ENCODE peak calls at places on chromosomes 12 and 14, in nine cellular contexts. One of them, this sample, is unnamed.
A peak's percentile ranks its signal among the peaks of the same experiment; 100 is the strongest.

GRCh38 chr12:116556356-116556952 is 2.7 kb upstream of the MAP1LC3B2 start:
- DNase-seq in heart left ventricle: no peak
- DNase-seq in stimulated activated CD4-positive, alpha-beta T cell treated with anti-CD3 and anti-CD28 coated beads, Interleukin-1b, Interleukin-23, amount 100 ng/mL, for 4 hours: no peak
- DNase-seq in NCI-H187: no peak
- DNase-seq in central memory CD4-positive, alpha-beta T cell: no peak
- DNase-seq in GM04503: no peak
- DNase-seq in Panc1: no peak
- DNase-seq in anterior cingulate cortex: no peak
- DNase-seq in NCI-H1105: no peak
- DNase-seq in this sample: no peak

GRCh38 chr12:131135311-131135785 is 181.6 kb downstream of the ADGRD1 start:
- DNase-seq in heart left ventricle: no peak
- DNase-seq in anterior cingulate cortex: no peak
- DNase-seq in Panc1: no peak
- DNase-seq in stimulated activated CD4-positive, alpha-beta T cell treated with anti-CD3 and anti-CD28 coated beads, Interleukin-1b, Interleukin-23, amount 100 ng/mL, for 4 hours: no peak
- DNase-seq in NCI-H1105: no peak
- DNase-seq in central memory CD4-positive, alpha-beta T cell: no peak
- DNase-seq in GM04503: no peak
- DNase-seq in NCI-H187: no peak
- DNase-seq in this sample: no peak

GRCh38 chr14:90239139-90239538 is 17.2 kb upstream of the PSMC1 start:
- DNase-seq in NCI-H187: no peak
- DNase-seq in NCI-H1105: no peak
- DNase-seq in anterior cingulate cortex: no peak
- DNase-seq in central memory CD4-positive, alpha-beta T cell: no peak
- DNase-seq in stimulated activated CD4-positive, alpha-beta T cell treated with anti-CD3 and anti-CD28 coated beads, Interleukin-1b, Interleukin-23, amount 100 ng/mL, for 4 hours: no peak
- DNase-seq in Panc1: no peak
- DNase-seq in heart left ventricle: no peak
- DNase-seq in GM04503: no peak
- DNase-seq in this sample: no peak

GRCh38 chr12:104485651-104486341 is 29.0 kb downstream of the CHST11 start:
- DNase-seq in anterior cingulate cortex: no peak
- DNase-seq in Panc1: no peak
- DNase-seq in NCI-H1105: no peak
- DNase-seq in central memory CD4-positive, alpha-beta T cell: peak; percentile 76
- DNase-seq in heart left ventricle: no peak
- DNase-seq in GM04503: no peak
- DNase-seq in NCI-H187: no peak
- DNase-seq in stimulated activated CD4-positive, alpha-beta T cell treated with anti-CD3 and anti-CD28 coated beads, Interleukin-1b, Interleukin-23, amount 100 ng/mL, for 4 hours: no peak
- DNase-seq in this sample: no peak

GRCh38 chr14:101072945-101073597 is 169.5 kb upstream of the RTL1 start:
- DNase-seq in stimulated activated CD4-positive, alpha-beta T cell treated with anti-CD3 and anti-CD28 coated beads, Interleukin-1b, Interleukin-23, amount 100 ng/mL, for 4 hours: no peak
- DNase-seq in central memory CD4-positive, alpha-beta T cell: no peak
- DNase-seq in NCI-H1105: no peak
- DNase-seq in NCI-H187: no peak
- DNase-seq in anterior cingulate cortex: peak; percentile 51
- DNase-seq in GM04503: peak; percentile 47
- DNase-seq in heart left ventricle: no peak
- DNase-seq in Panc1: peak; percentile 75
- DNase-seq in this sample: peak; percentile 66

GRCh38 chr12:95690861-95691635 is 99.5 kb downstream of the NTN4 start:
- DNase-seq in central memory CD4-positive, alpha-beta T cell: no peak
- DNase-seq in Panc1: no peak
- DNase-seq in GM04503: no peak
- DNase-seq in stimulated activated CD4-positive, alpha-beta T cell treated with anti-CD3 and anti-CD28 coated beads, Interleukin-1b, Interleukin-23, amount 100 ng/mL, for 4 hours: no peak
- DNase-seq in NCI-H187: no peak
- DNase-seq in NCI-H1105: no peak
- DNase-seq in anterior cingulate cortex: no peak
- DNase-seq in heart left ventricle: no peak
- DNase-seq in this sample: no peak

GRCh38 chr14:50417853-50418252 is 21.2 kb upstream of the CDKL1 start:
- DNase-seq in NCI-H187: no peak
- DNase-seq in stimulated activated CD4-positive, alpha-beta T cell treated with anti-CD3 and anti-CD28 coated beads, Interleukin-1b, Interleukin-23, amount 100 ng/mL, for 4 hours: no peak
- DNase-seq in GM04503: no peak
- DNase-seq in Panc1: no peak
- DNase-seq in heart left ventricle: no peak
- DNase-seq in NCI-H1105: no peak
- DNase-seq in anterior cingulate cortex: no peak
- DNase-seq in central memory CD4-positive, alpha-beta T cell: no peak
- DNase-seq in this sample: no peak

GRCh38 chr12:18895946-18896345 is 158.0 kb downstream of the CAPZA3 start:
- DNase-seq in Panc1: no peak
- DNase-seq in central memory CD4-positive, alpha-beta T cell: no peak
- DNase-seq in stimulated activated CD4-positive, alpha-beta T cell treated with anti-CD3 and anti-CD28 coated beads, Interleukin-1b, Interleukin-23, amount 100 ng/mL, for 4 hours: no peak
- DNase-seq in anterior cingulate cortex: no peak
- DNase-seq in NCI-H1105: no peak
- DNase-seq in NCI-H187: no peak
- DNase-seq in heart left ventricle: peak; percentile 79
- DNase-seq in GM04503: no peak
- DNase-seq in this sample: no peak

GRCh38 chr12:88529531-88530488 is 50.5 kb downstream of the KITLG start:
- DNase-seq in heart left ventricle: no peak
- DNase-seq in NCI-H187: no peak
- DNase-seq in GM04503: no peak
- DNase-seq in NCI-H1105: peak; percentile 6
- DNase-seq in central memory CD4-positive, alpha-beta T cell: no peak
- DNase-seq in anterior cingulate cortex: no peak
- DNase-seq in Panc1: no peak
- DNase-seq in stimulated activated CD4-positive, alpha-beta T cell treated with anti-CD3 and anti-CD28 coated beads, Interleukin-1b, Interleukin-23, amount 100 ng/mL, for 4 hours: no peak
- DNase-seq in this sample: no peak

GRCh38 chr12:127893875-127894635 is 372.9 kb upstream of the TMEM132C start:
- DNase-seq in Panc1: no peak
- DNase-seq in stimulated activated CD4-positive, alpha-beta T cell treated with anti-CD3 and anti-CD28 coated beads, Interleukin-1b, Interleukin-23, amount 100 ng/mL, for 4 hours: no peak
- DNase-seq in NCI-H187: no peak
- DNase-seq in central memory CD4-positive, alpha-beta T cell: no peak
- DNase-seq in anterior cingulate cortex: no peak
- DNase-seq in NCI-H1105: no peak
- DNase-seq in heart left ventricle: no peak
- DNase-seq in GM04503: no peak
- DNase-seq in this sample: no peak

GRCh38 chr12:51023625-51024395 is 2.4 kb downstream of the SLC11A2 start:
- DNase-seq in NCI-H187: no peak
- DNase-seq in NCI-H1105: no peak
- DNase-seq in stimulated activated CD4-positive, alpha-beta T cell treated with anti-CD3 and anti-CD28 coated beads, Interleukin-1b, Interleukin-23, amount 100 ng/mL, for 4 hours: no peak
- DNase-seq in GM04503: no peak
- DNase-seq in central memory CD4-positive, alpha-beta T cell: no peak
- DNase-seq in Panc1: no peak
- DNase-seq in heart left ventricle: no peak
- DNase-seq in anterior cingulate cortex: no peak
- DNase-seq in this sample: no peak

GRCh38 chr12:39595923-39596322 is 23.7 kb downstream of the ABCD2 start:
- DNase-seq in heart left ventricle: no peak
- DNase-seq in GM04503: no peak
- DNase-seq in stimulated activated CD4-positive, alpha-beta T cell treated with anti-CD3 and anti-CD28 coated beads, Interleukin-1b, Interleukin-23, amount 100 ng/mL, for 4 hours: no peak
- DNase-seq in central memory CD4-positive, alpha-beta T cell: no peak
- DNase-seq in NCI-H1105: no peak
- DNase-seq in NCI-H187: no peak
- DNase-seq in Panc1: no peak
- DNase-seq in anterior cingulate cortex: no peak
- DNase-seq in this sample: no peak

GRCh38 chr12:26100966-26101744 is 23.7 kb downstream of the BHLHE41 start:
- DNase-seq in anterior cingulate cortex: no peak
- DNase-seq in heart left ventricle: no peak
- DNase-seq in stimulated activated CD4-positive, alpha-beta T cell treated with anti-CD3 and anti-CD28 coated beads, Interleukin-1b, Interleukin-23, amount 100 ng/mL, for 4 hours: no peak
- DNase-seq in GM04503: no peak
- DNase-seq in Panc1: no peak
- DNase-seq in central memory CD4-positive, alpha-beta T cell: no peak
- DNase-seq in NCI-H1105: peak; percentile 94
- DNase-seq in NCI-H187: no peak
- DNase-seq in this sample: no peak

GRCh38 chr12:32533971-32534590 is 134.7 kb downstream of the FGD4 start:
- DNase-seq in heart left ventricle: no peak
- DNase-seq in stimulated activated CD4-positive, alpha-beta T cell treated with anti-CD3 and anti-CD28 coated beads, Interleukin-1b, Interleukin-23, amount 100 ng/mL, for 4 hours: no peak
- DNase-seq in NCI-H1105: no peak
- DNase-seq in GM04503: peak; percentile 85
- DNase-seq in NCI-H187: no peak
- DNase-seq in central memory CD4-positive, alpha-beta T cell: no peak
- DNase-seq in anterior cingulate cortex: no peak
- DNase-seq in Panc1: peak; percentile 5
- DNase-seq in this sample: no peak

GRCh38 chr14:59768855-59769254 is 101.7 kb downstream of the RTN1 start:
- DNase-seq in central memory CD4-positive, alpha-beta T cell: no peak
- DNase-seq in NCI-H187: no peak
- DNase-seq in Panc1: no peak
- DNase-seq in GM04503: no peak
- DNase-seq in NCI-H1105: no peak
- DNase-seq in anterior cingulate cortex: no peak
- DNase-seq in heart left ventricle: no peak
- DNase-seq in stimulated activated CD4-positive, alpha-beta T cell treated with anti-CD3 and anti-CD28 coated beads, Interleukin-1b, Interleukin-23, amount 100 ng/mL, for 4 hours: no peak
- DNase-seq in this sample: no peak

GRCh38 chr12:104462931-104463339 is 6.2 kb downstream of the CHST11 start:
- DNase-seq in central memory CD4-positive, alpha-beta T cell: peak; percentile 61
- DNase-seq in stimulated activated CD4-positive, alpha-beta T cell treated with anti-CD3 and anti-CD28 coated beads, Interleukin-1b, Interleukin-23, amount 100 ng/mL, for 4 hours: no peak
- DNase-seq in NCI-H1105: no peak
- DNase-seq in NCI-H187: no peak
- DNase-seq in heart left ventricle: no peak
- DNase-seq in Panc1: no peak
- DNase-seq in anterior cingulate cortex: no peak
- DNase-seq in GM04503: no peak
- DNase-seq in this sample: no peak

GRCh38 chr14:99062216-99062615 is 209.8 kb downstream of the BCL11B start:
- DNase-seq in GM04503: no peak
- DNase-seq in NCI-H1105: no peak
- DNase-seq in heart left ventricle: no peak
- DNase-seq in anterior cingulate cortex: no peak
- DNase-seq in Panc1: no peak
- DNase-seq in NCI-H187: no peak
- DNase-seq in central memory CD4-positive, alpha-beta T cell: no peak
- DNase-seq in stimulated activated CD4-positive, alpha-beta T cell treated with anti-CD3 and anti-CD28 coated beads, Interleukin-1b, Interleukin-23, amount 100 ng/mL, for 4 hours: no peak
- DNase-seq in this sample: no peak

GRCh38 chr12:102539651-102540553 is 59.5 kb upstream of the IGF1 start:
- DNase-seq in NCI-H187: no peak
- DNase-seq in heart left ventricle: no peak
- DNase-seq in NCI-H1105: no peak
- DNase-seq in stimulated activated CD4-positive, alpha-beta T cell treated with anti-CD3 and anti-CD28 coated beads, Interleukin-1b, Interleukin-23, amount 100 ng/mL, for 4 hours: no peak
- DNase-seq in anterior cingulate cortex: no peak
- DNase-seq in GM04503: peak; percentile 94
- DNase-seq in Panc1: no peak
- DNase-seq in central memory CD4-positive, alpha-beta T cell: no peak
- DNase-seq in this sample: no peak

GRCh38 chr12:12449533-12450025 is 92.7 kb downstream of the BORCS5 start:
- DNase-seq in heart left ventricle: no peak
- DNase-seq in stimulated activated CD4-positive, alpha-beta T cell treated with anti-CD3 and anti-CD28 coated beads, Interleukin-1b, Interleukin-23, amount 100 ng/mL, for 4 hours: no peak
- DNase-seq in NCI-H1105: peak; percentile 51
- DNase-seq in Panc1: no peak
- DNase-seq in NCI-H187: no peak
- DNase-seq in anterior cingulate cortex: no peak
- DNase-seq in GM04503: no peak
- DNase-seq in central memory CD4-positive, alpha-beta T cell: no peak
- DNase-seq in this sample: no peak

GRCh38 chr12:89345830-89346740 is 6.2 kb downstream of the DUSP6 start:
- DNase-seq in NCI-H187: peak; percentile 77
- DNase-seq in heart left ventricle: peak; percentile 76
- DNase-seq in stimulated activated CD4-positive, alpha-beta T cell treated with anti-CD3 and anti-CD28 coated beads, Interleukin-1b, Interleukin-23, amount 100 ng/mL, for 4 hours: no peak
- DNase-seq in Panc1: no peak
- DNase-seq in central memory CD4-positive, alpha-beta T cell: peak; percentile 36
- DNase-seq in GM04503: no peak
- DNase-seq in NCI-H1105: peak; percentile 90
- DNase-seq in anterior cingulate cortex: no peak
- DNase-seq in this sample: no peak

GRCh38 chr14:60756847-60757246 is 22.3 kb downstream of the MNAT1 start:
- DNase-seq in central memory CD4-positive, alpha-beta T cell: no peak
- DNase-seq in NCI-H1105: no peak
- DNase-seq in GM04503: no peak
- DNase-seq in anterior cingulate cortex: no peak
- DNase-seq in Panc1: no peak
- DNase-seq in heart left ventricle: no peak
- DNase-seq in NCI-H187: no peak
- DNase-seq in stimulated activated CD4-positive, alpha-beta T cell treated with anti-CD3 and anti-CD28 coated beads, Interleukin-1b, Interleukin-23, amount 100 ng/mL, for 4 hours: no peak
- DNase-seq in this sample: no peak

GRCh38 chr12:131912526-131913274 is 16.4 kb upstream of the PUS1 start:
- DNase-seq in GM04503: peak; percentile 43
- DNase-seq in stimulated activated CD4-positive, alpha-beta T cell treated with anti-CD3 and anti-CD28 coated beads, Interleukin-1b, Interleukin-23, amount 100 ng/mL, for 4 hours: no peak
- DNase-seq in anterior cingulate cortex: no peak
- DNase-seq in NCI-H1105: no peak
- DNase-seq in heart left ventricle: peak; percentile 93
- DNase-seq in central memory CD4-positive, alpha-beta T cell: no peak
- DNase-seq in NCI-H187: no peak
- DNase-seq in Panc1: no peak
- DNase-seq in this sample: peak; percentile 71

This sample was measured in ovary.